ENCODE peak calls at places on chromosomes 16 and 17, in five cellular contexts. M is EH; Q is Peyer's patch; Z is activated CD8-positive, alpha-beta memory T cell treated with anti-CD3 and anti-CD28 coated beads for 4 hours; U is midbrain. W is an unnamed sample.
A peak's percentile ranks its signal among the peaks of the same experiment; 100 is the strongest.

GRCh38 chr17:81572499-81573030 is 20.4 kb upstream of the FAAP100 start:
- DNase-seq in M (no peak), Q (no peak), Z (no peak), U (no peak), W (no peak)

GRCh38 chr16:88306860-88307545 is 75.8 kb upstream of the ZNF469 start:
- DNase-seq in M (peak; percentile 99), Q (no peak), Z (no peak), U (no peak), W (no peak)

GRCh38 chr16:59878999-59879398 is 1144.9 kb upstream of the GOT2 start:
- DNase-seq in M (no peak), Q (no peak), Z (no peak), U (no peak), W (no peak)

GRCh38 chr16:48014349-48015135 is 141.3 kb downstream of the ABCC12 start:
- DNase-seq in M (peak; percentile 3), Q (no peak), Z (no peak), U (no peak), W (no peak)

GRCh38 chr16:26731729-26732128 is 335.0 kb upstream of the C16orf82 start:
- DNase-seq in M (no peak), Q (no peak), Z (no peak), U (no peak), W (no peak)

GRCh38 chr17:13074026-13074425 is 56.2 kb upstream of the ELAC2 start:
- DNase-seq in M (peak; percentile 21), Q (no peak), Z (no peak), U (no peak), W (no peak)

GRCh38 chr17:75406222-75406615 is 741 bp upstream of the GRB2 start:
- DNase-seq in M (peak; percentile 39), Q (no peak), Z (no peak), U (no peak), W (no peak)

GRCh38 chr17:10631048-10631700 is 25.9 kb downstream of the MYH3 start:
- DNase-seq in M (peak; percentile 44), Q (no peak), Z (no peak), U (peak; percentile 4), W (no peak)

GRCh38 chr17:36600477-36600876 is 906 bp upstream of the MRM1 start:
- DNase-seq in M (no peak), Q (no peak), Z (no peak), U (no peak), W (no peak)